ENCODE peak calls at places on chromosomes 16 and 17, in nine cellular contexts. X is GM23338, P is neural progenitor cell, V is HepG2, L is GM23248, D is MM.1S, Y is PC-3, U is fibroblast of lung, A is hepatocyte. C is an unnamed sample.

GRCh38 chr16:81127051-81127450 is 30.9 kb upstream of the GCSH start:
- DNase-seq in L (peak), U (no peak), X (no peak), D (no peak), P (no peak), Y (peak), V (no peak), A (no peak), C (peak)

GRCh38 chr16:87336850-87337240 is 19.7 kb upstream of the C16orf95 start:
- DNase-seq in U (no peak), L (no peak), V (no peak), Y (no peak), D (no peak), A (no peak), P (no peak), X (no peak), C (no peak)

GRCh38 chr17:8887834-8888703 is 20.6 kb upstream of the PIK3R6 start:
- DNase-seq in X (peak), P (peak), V (peak), U (peak), A (peak), L (peak), Y (peak), D (peak), C (no peak)

GRCh38 chr17:72117748-72118587 is 2.9 kb upstream of the SOX9 start:
- DNase-seq in V (no peak), P (peak), U (no peak), Y (no peak), L (peak), D (no peak), A (no peak), X (peak), C (peak)

GRCh38 chr17:10177131-10177920 is 21.1 kb downstream of the GAS7 start:
- DNase-seq in X (no peak), U (no peak), V (no peak), D (no peak), L (no peak), A (no peak), P (peak), Y (no peak), C (no peak)

GRCh38 chr16:69176033-69176780 is 10.8 kb upstream of the SNTB2 start:
- DNase-seq in A (no peak), D (no peak), L (peak), X (no peak), Y (no peak), P (no peak), U (peak), V (no peak), C (peak)

GRCh38 chr17:5705081-5705875 is 121.0 kb upstream of the NLRP1 start:
- DNase-seq in X (peak), Y (no peak), U (peak), V (no peak), D (peak), L (peak), P (peak), A (no peak), C (no peak)

GRCh38 chr17:1298616-1299015 is 19.2 kb downstream of the TRARG1 start:
- DNase-seq in A (peak), P (peak), Y (no peak), X (peak), D (no peak), U (no peak), L (peak), V (no peak), C (no peak)

GRCh38 chr17:48241131-48241591 is 133.6 kb downstream of the SNX11 start:
- DNase-seq in P (no peak), V (no peak), D (peak), L (peak), A (peak), Y (peak), X (no peak), U (peak), C (peak)

GRCh38 chr16:52497067-52497816 is 49.7 kb downstream of the TOX3 start:
- DNase-seq in Y (peak), V (peak), U (peak), X (no peak), L (no peak), D (no peak), P (no peak), A (peak), C (no peak)

GRCh38 chr17:45282683-45283644 is 21.1 kb upstream of the SPATA32 start:
- DNase-seq in Y (no peak), P (no peak), D (no peak), A (peak), X (no peak), L (peak), V (no peak), U (peak), C (no peak)

GRCh38 chr16:86227801-86228200 is 282.5 kb upstream of the FOXF1 start:
- DNase-seq in A (peak), Y (no peak), X (no peak), V (no peak), L (peak), P (no peak), D (no peak), U (peak), C (no peak)

GRCh38 chr17:12992676-12993075 is 25.2 kb downstream of the ELAC2 start:
- DNase-seq in P (no peak), L (no peak), Y (no peak), A (no peak), V (no peak), U (no peak), D (no peak), X (no peak), C (no peak)

GRCh38 chr17:16052486-16052885 is 52.9 kb downstream of the TTC19 start:
- DNase-seq in Y (no peak), P (no peak), V (no peak), A (no peak), X (no peak), D (no peak), U (no peak), L (no peak), C (no peak)

GRCh38 chr16:26697826-26698225 is 368.9 kb upstream of the C16orf82 start:
- DNase-seq in P (no peak), A (no peak), X (peak), D (no peak), L (no peak), Y (no peak), U (no peak), V (no peak), C (no peak)

GRCh38 chr17:44191941-44192496 is 5.2 kb downstream of the TMUB2 start:
- DNase-seq in D (no peak), X (peak), L (no peak), U (no peak), A (no peak), V (no peak), P (no peak), Y (peak), C (no peak)

GRCh38 chr17:27664606-27664965 is 33.6 kb downstream of the LGALS9 start:
- DNase-seq in P (no peak), L (no peak), Y (no peak), A (no peak), D (no peak), V (no peak), X (no peak), U (no peak), C (no peak)

GRCh38 chr17:44146375-44147346 is 4.9 kb downstream of the HROB start:
- DNase-seq in P (no peak), L (no peak), V (no peak), U (no peak), X (no peak), A (no peak), Y (no peak), D (no peak), C (no peak)

GRCh38 chr17:41131979-41132378 is 8.0 kb upstream of the KRTAP4-12 start:
- DNase-seq in V (peak), U (no peak), X (no peak), Y (peak), D (no peak), L (peak), A (no peak), P (no peak), C (peak)

GRCh38 chr16:86878290-86879160 is 300.2 kb downstream of the FOXL1 start:
- DNase-seq in V (no peak), A (no peak), X (no peak), D (no peak), Y (no peak), L (no peak), P (peak), U (no peak), C (no peak)

GRCh38 chr17:9902116-9902515 is 3.0 kb downstream of the RCVRN start:
- DNase-seq in P (peak), Y (no peak), D (no peak), U (no peak), L (no peak), A (no peak), X (no peak), V (no peak), C (no peak)

GRCh38 chr17:76659928-76660614 is 16.5 kb upstream of the ST6GALNAC1 start:
- DNase-seq in Y (peak), X (no peak), L (peak), A (no peak), V (no peak), U (peak), P (no peak), D (no peak), C (no peak)

GRCh38 chr16:75341934-75342811 is 90.7 kb upstream of the BCAR1 start:
- DNase-seq in P (no peak), V (no peak), X (no peak), Y (peak), D (no peak), L (peak), A (peak), U (peak), C (peak)

GRCh38 chr16:14529010-14529669 is 100.9 kb downstream of the PARN start:
- DNase-seq in L (peak), D (peak), P (peak), Y (peak), A (peak), X (peak), U (peak), V (peak), C (peak)

GRCh38 chr17:76822184-76822778 is 45.9 kb upstream of the MGAT5B start:
- DNase-seq in L (no peak), A (no peak), D (no peak), V (no peak), Y (no peak), U (no peak), P (no peak), X (no peak), C (no peak)

GRCh38 chr17:35797370-35797769 is 1.9 kb upstream of the MMP28 start:
- DNase-seq in U (no peak), X (no peak), A (no peak), Y (no peak), P (no peak), L (no peak), D (no peak), V (no peak), C (no peak)

GRCh38 chr16:2071454-2072263 is 23.9 kb downstream of the TSC2 start:
- DNase-seq in P (no peak), X (no peak), D (no peak), U (no peak), Y (no peak), V (no peak), L (no peak), A (no peak), C (no peak)

GRCh38 chr16:71214771-71215381 is 15.6 kb downstream of the HYDIN start:
- DNase-seq in U (no peak), V (peak), X (peak), A (no peak), Y (peak), D (peak), L (no peak), P (no peak), C (peak)

GRCh38 chr16:12611006-12611477 is 192.6 kb downstream of the CPPED1 start:
- DNase-seq in A (no peak), Y (no peak), X (no peak), V (no peak), P (no peak), U (no peak), D (no peak), L (no peak), C (peak)

GRCh38 chr16:89909777-89910716 is 8.6 kb upstream of the MC1R start:
- DNase-seq in P (peak), Y (peak), X (peak), U (peak), A (peak), V (peak), D (no peak), L (peak), C (peak)

GRCh38 chr16:66925322-66925840 is at the start of gene RRAD:
- DNase-seq in U (peak), V (no peak), A (peak), D (no peak), P (peak), X (peak), Y (no peak), L (peak), C (no peak)

GRCh38 chr16:73170587-73170986 is 122.7 kb upstream of the ZFHX3 start:
- DNase-seq in U (no peak), D (no peak), Y (no peak), V (no peak), P (no peak), A (no peak), X (no peak), L (no peak), C (no peak)

GRCh38 chr16:73171901-73172619 is 124.1 kb upstream of the ZFHX3 start:
- DNase-seq in D (no peak), U (no peak), P (no peak), X (no peak), L (no peak), V (no peak), Y (no peak), A (no peak), C (no peak)

GRCh38 chr16:73173396-73173795 is 125.5 kb upstream of the ZFHX3 start:
- DNase-seq in U (peak), V (no peak), D (no peak), L (peak), P (no peak), A (no peak), X (no peak), Y (no peak), C (no peak)

GRCh38 chr16:73171380-73171779 is 123.5 kb upstream of the ZFHX3 start:
- DNase-seq in Y (no peak), U (no peak), A (no peak), X (no peak), P (no peak), V (no peak), L (no peak), D (no peak), C (no peak)

GRCh38 chr16:73172621-73173312 is 124.8 kb upstream of the ZFHX3 start:
- DNase-seq in P (peak), D (no peak), A (peak), V (no peak), L (peak), Y (peak), X (peak), U (peak), C (peak)
- H2AFZ ChIP-seq in P (no peak), D (no peak), A (no peak), V (no peak), L (peak), Y (peak), X (peak), U (peak), C (peak)

GRCh38 chr16:17417740-17418139 is 53.0 kb downstream of the XYLT1 start:
- DNase-seq in Y (no peak), V (no peak), X (no peak), A (no peak), L (no peak), D (no peak), P (no peak), U (no peak), C (no peak)

GRCh38 chr16:17414421-17414820 is 56.3 kb downstream of the XYLT1 start:
- DNase-seq in U (no peak), Y (no peak), L (no peak), X (no peak), A (no peak), D (no peak), V (no peak), P (no peak), C (no peak)

GRCh38 chr16:17414916-17415315 is 55.8 kb downstream of the XYLT1 start:
- DNase-seq in P (no peak), D (no peak), L (no peak), Y (no peak), U (no peak), A (no peak), X (no peak), V (no peak), C (no peak)

GRCh38 chr16:17419266-17419665 is 51.5 kb downstream of the XYLT1 start:
- DNase-seq in X (no peak), A (no peak), U (no peak), P (no peak), V (no peak), D (no peak), Y (no peak), L (no peak), C (no peak)

GRCh38 chr16:17416461-17417221 is 54.1 kb downstream of the XYLT1 start:
- DNase-seq in L (peak), X (peak), Y (no peak), V (no peak), A (peak), U (peak), P (no peak), D (peak), C (no peak)
- H3K4me3 ChIP-seq in L (peak), X (no peak), Y (no peak), V (no peak), A (no peak), U (no peak), P (no peak), D (peak), C (no peak)

GRCh38 chr17:38898812-38899348 is 26.5 kb upstream of the LASP1NB start:
- DNase-seq in D (peak), L (no peak), X (no peak), V (no peak), P (no peak), A (no peak), Y (peak), U (no peak), C (no peak)

GRCh38 chr17:38898291-38898679 is 27.1 kb upstream of the LASP1NB start:
- DNase-seq in V (no peak), Y (no peak), U (no peak), D (peak), P (no peak), A (no peak), L (no peak), X (no peak), C (no peak)

GRCh38 chr17:38896373-38896954 is 26.6 kb downstream of the LASP1 start:
- DNase-seq in L (no peak), V (no peak), P (peak), D (no peak), A (no peak), X (peak), Y (no peak), U (no peak), C (no peak)

GRCh38 chr17:38897176-38897575 is 27.3 kb downstream of the LASP1 start:
- DNase-seq in D (no peak), Y (no peak), A (no peak), U (no peak), P (no peak), X (no peak), V (no peak), L (no peak), C (no peak)

DNA sequence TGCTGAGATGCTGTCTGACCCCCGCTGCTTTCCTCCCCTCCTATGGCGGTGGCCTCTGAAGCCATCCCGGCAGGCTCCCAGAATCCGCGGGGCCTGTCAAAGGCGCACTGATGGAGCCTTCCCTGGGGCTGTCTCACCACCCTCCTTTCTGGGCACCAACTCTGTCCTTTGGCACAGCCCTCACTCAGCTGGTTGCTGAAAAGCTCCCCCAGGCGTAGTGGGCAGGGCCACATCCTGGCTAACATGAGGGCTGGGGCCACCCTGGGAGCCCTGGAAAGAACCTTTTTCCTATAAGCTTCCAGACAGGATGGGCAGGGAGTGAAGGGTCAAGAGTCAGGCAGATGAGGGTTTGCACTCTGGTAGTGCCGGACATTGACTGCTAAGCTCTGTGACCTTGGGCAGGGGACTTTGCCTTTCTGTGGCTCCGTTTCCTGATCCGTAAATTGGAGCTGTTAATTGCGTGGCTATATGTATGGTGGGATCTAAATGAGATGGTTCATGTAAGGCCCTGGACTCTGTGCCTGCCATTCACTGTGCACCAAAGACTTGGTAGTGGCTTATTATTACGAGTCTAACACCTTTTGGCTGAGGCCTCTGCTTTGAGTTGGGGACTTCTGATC is 27.6 kb upstream of the LASP1NB start:
- DNase-seq in Y (no peak), A (no peak), L (no peak), D (no peak), V (no peak), X (no peak), U (no peak), P (peak), C (no peak)
- TF ChIP-seq EZH2 in Y (no peak), A (no peak), L (no peak), D (no peak), V (no peak), X (no peak), U (no peak), P (no peak), C (no peak)

DNA sequence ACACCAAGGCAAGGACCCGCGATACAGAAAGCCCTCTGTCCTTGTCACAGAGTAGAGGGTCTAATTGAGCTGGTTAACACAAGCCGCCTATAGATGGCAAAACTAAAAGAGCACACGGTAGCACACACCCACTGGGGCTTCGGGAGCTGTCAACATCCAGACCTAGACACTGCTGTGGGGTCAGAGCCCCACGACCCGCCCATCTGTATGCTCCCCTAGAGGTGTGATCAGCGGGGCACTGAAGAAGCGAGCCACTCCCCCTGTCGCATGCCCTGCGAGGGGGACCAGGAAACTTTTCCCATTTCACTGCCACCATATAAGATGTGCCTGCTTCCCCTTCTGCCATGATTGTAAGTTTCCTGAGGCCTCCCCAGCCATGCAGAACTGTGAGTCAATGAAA is 1255.8 kb upstream of the CDH8 start:
- DNase-seq in L (no peak), Y (no peak), P (no peak), V (no peak), X (no peak), D (no peak), U (no peak), A (no peak), C (no peak)
- H2AFZ ChIP-seq in L (no peak), Y (no peak), P (no peak), V (no peak), X (no peak), D (no peak), U (no peak), A (no peak), C (no peak)

GRCh38 chr17:75124819-75125162 is 6.8 kb downstream of the NT5C start:
- DNase-seq in P (no peak), A (no peak), U (no peak), V (no peak), L (no peak), X (no peak), Y (no peak), D (no peak), C (no peak)
- H3K4me3 ChIP-seq in P (no peak), A (no peak), U (no peak), V (no peak), L (no peak), X (no peak), Y (peak), D (no peak), C (no peak)